ENCODE peak calls at places on chromosomes 4 and X, in four cellular contexts. S is effector memory CD4-positive, alpha-beta T cell; J is fibroblast of lung; W is aorta. F is an unnamed sample. For H3K4me1 and H3K9me3, the result is how much of the 10 kb centered on the place peaks cover.

GRCh38 chrX:5842601-5843000 is 386.1 kb downstream of the NLGN4X start:
- DNase-seq in S (no peak), J (no peak), W (no peak), F (no peak)

GRCh38 chr4:2787230-2788100 is 5.4 kb upstream of the SH3BP2 start:
- DNase-seq in S (no peak), J (no peak), W (peak), F (peak)

GRCh38 chrX:54807524-54808108 is at the start of gene MAGED2:
- DNase-seq in S (peak), J (peak), W (peak), F (peak)

GRCh38 chrX:32408389-32408788 is 803.0 kb downstream of the DMD start:
- DNase-seq in S (no peak), J (no peak), W (no peak), F (no peak)

GRCh38 chr4:113468165-113469022 is 293.1 kb downstream of the CAMK2D start:
- DNase-seq in S (no peak), J (peak), W (peak), F (peak)

GRCh38 chrX:68631331-68631730 is 16.1 kb upstream of the STARD8 start:
- DNase-seq in S (no peak), J (no peak), W (no peak), F (no peak)

GRCh38 chrX:123731258-123731986 is 1.4 kb downstream of the THOC2 start:
- DNase-seq in S (no peak), J (peak), W (no peak), F (no peak)

GRCh38 chrX:44828008-44828605 is 15.7 kb upstream of the DUSP21 start:
- DNase-seq in S (no peak), J (peak), W (no peak), F (peak)

GRCh38 chrX:136936183-136936549 is 55.6 kb upstream of the RBMX start:
- DNase-seq in S (no peak), J (no peak), W (no peak), F (no peak)

GRCh38 chr4:2535386-2536192 is 858 bp upstream of the FAM193A start:
- DNase-seq in S (no peak), J (peak), W (peak), F (peak)

DNA sequence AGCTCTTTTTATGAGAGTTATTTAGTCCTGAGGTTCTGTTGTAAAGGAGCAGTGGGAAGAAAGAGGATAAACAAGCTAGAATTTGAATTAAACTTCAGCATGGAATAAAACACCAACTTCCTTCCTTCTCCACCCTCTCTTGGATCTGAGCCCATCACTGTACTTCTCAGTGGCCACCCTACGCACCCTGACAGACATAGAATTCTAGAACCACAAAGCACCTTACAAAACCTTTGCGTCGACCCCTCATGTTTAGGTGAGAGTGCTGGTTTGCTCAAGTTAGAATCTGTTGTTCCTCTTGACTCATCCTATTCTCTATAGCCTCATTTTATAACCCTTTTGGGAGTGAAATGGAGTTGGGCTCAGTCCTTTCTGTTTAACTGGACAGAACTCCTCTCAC is 84.6 kb upstream of the RPL34 start:
- DNase-seq in S (no peak), J (no peak), W (no peak), F (no peak)
- H3K4me1 ChIP-seq in S (under half), J (under half), W (under half), F (under half)

GRCh38 chr4:38769441-38770210 is 13.2 kb downstream of the TLR10 start:
- DNase-seq in S (no peak), J (no peak), W (no peak), F (no peak)
- H3K9me3 ChIP-seq in S (under half), J (under half), W (under half), F (under half)

GRCh38 chr4:143384381-143384994 is 47.8 kb downstream of the GAB1 start:
- DNase-seq in S (no peak), J (peak), W (peak), F (peak)

GRCh38 chr4:143389543-143390195 is 53.0 kb downstream of the GAB1 start:
- DNase-seq in S (no peak), J (peak), W (no peak), F (no peak)

GRCh38 chr4:143390764-143391163 is 54.1 kb downstream of the GAB1 start:
- DNase-seq in S (no peak), J (no peak), W (no peak), F (no peak)

GRCh38 chr4:143382539-143382938 is 45.9 kb downstream of the GAB1 start:
- DNase-seq in S (no peak), J (peak), W (no peak), F (no peak)

GRCh38 chr4:143386812-143387211 is 50.1 kb downstream of the GAB1 start:
- DNase-seq in S (no peak), J (peak), W (no peak), F (no peak)
- H3K4me1 ChIP-seq in S (under half), J (under half), W (under half), F (half or more)

GRCh38 chr4:169333265-169333664 is 62.5 kb upstream of the SH3RF1 start:
- DNase-seq in S (no peak), J (no peak), W (no peak), F (no peak)
- H3K9me3 ChIP-seq in S (under half), J (under half), W (under half), F (under half)

GRCh38 chr4:8048856-8049686 is 109.4 kb upstream of the AFAP1 start:
- DNase-seq in S (no peak), J (no peak), W (no peak), F (no peak)
- H3K4me1 ChIP-seq in S (under half), J (under half), W (under half), F (under half)

DNA sequence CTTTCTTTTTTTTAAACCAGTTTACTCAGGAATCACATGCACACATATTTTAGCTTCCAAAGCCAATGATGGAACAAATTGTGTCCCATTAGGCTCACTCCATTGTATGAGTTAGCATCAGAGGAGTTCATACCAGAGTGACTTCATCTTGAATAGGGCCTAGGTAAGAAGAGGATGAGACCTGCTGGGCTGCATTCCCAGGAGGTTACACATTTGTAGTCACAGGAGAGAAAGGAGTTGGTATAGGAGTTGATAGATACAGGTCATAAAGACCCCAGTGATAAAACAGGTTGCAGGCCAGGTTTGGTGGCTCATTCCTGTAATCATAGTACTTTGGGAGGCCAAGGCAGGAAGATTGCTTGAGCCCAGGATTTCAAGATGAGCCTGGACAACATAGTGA is 9.3 kb downstream of the PDGFRA start:
- DNase-seq in S (no peak), J (no peak), W (no peak), F (no peak)
- H3K9me3 ChIP-seq in S (under half), J (under half), W (under half), F (under half)

DNA sequence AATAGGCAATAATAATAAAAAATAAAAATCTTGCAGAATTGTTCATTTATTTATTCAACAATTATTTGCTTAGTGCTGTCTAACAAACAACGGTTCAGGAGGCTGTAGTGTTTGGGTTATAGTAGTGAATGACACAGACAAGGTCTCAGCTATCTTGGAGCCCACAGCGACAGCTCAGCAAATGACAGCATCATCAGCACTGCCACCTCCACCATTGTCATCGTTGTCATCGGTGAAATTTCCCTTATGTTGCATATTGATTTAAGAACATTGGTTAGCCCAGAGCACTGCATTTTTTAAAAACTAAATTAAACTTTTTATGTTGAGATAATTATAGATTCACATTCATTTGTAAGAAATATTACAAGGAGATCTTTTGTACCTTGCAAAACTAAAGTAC is 79.9 kb downstream of the TRAPPC11 start:
- DNase-seq in S (no peak), J (no peak), W (no peak), F (no peak)
- H3K4me1 ChIP-seq in S (under half), J (under half), W (under half), F (under half)

F was measured in psoas muscle.